ENCODE peak calls at places on chromosomes 5 and 9, in six cellular contexts. One of them, this sample, is unnamed. For H3K4me1, the result is how much of the 10 kb centered on the place peaks cover.

GRCh38 chr5:133595465-133595864 is 16.9 kb downstream of the FSTL4 start:
- DNase-seq in cardiac muscle cell: no peak
- DNase-seq in Panc1: no peak
- DNase-seq in mucosa of descending colon: no peak
- DNase-seq in esophagus squamous epithelium: no peak
- DNase-seq in kidney: no peak
- DNase-seq in this sample: no peak

GRCh38 chr5:141875022-141875740 is 3.0 kb downstream of the PCDH1 start:
- DNase-seq in Panc1: no peak
- DNase-seq in mucosa of descending colon: peak
- DNase-seq in kidney: no peak
- DNase-seq in cardiac muscle cell: no peak
- DNase-seq in esophagus squamous epithelium: no peak
- DNase-seq in this sample: no peak

GRCh38 chr9:114284316-114285060 is 38.4 kb upstream of the ORM1 start:
- DNase-seq in mucosa of descending colon: no peak
- DNase-seq in cardiac muscle cell: no peak
- DNase-seq in Panc1: no peak
- DNase-seq in kidney: peak
- DNase-seq in esophagus squamous epithelium: no peak
- DNase-seq in this sample: no peak

GRCh38 chr9:115992834-115993233 is 160.8 kb upstream of the PAPPA start:
- DNase-seq in kidney: no peak
- DNase-seq in Panc1: no peak
- DNase-seq in esophagus squamous epithelium: no peak
- DNase-seq in mucosa of descending colon: no peak
- DNase-seq in cardiac muscle cell: no peak
- DNase-seq in this sample: no peak

GRCh38 chr5:33441241-33441844 is 578 bp downstream of the TARS1 start:
- DNase-seq in esophagus squamous epithelium: no peak
- DNase-seq in kidney: no peak
- DNase-seq in mucosa of descending colon: peak
- DNase-seq in cardiac muscle cell: peak
- DNase-seq in Panc1: no peak
- DNase-seq in this sample: no peak

GRCh38 chr5:172624996-172625939 is 15.8 kb upstream of the NEURL1B start:
- DNase-seq in esophagus squamous epithelium: no peak
- DNase-seq in Panc1: no peak
- DNase-seq in mucosa of descending colon: no peak
- DNase-seq in kidney: no peak
- DNase-seq in cardiac muscle cell: no peak
- DNase-seq in this sample: no peak

GRCh38 chr5:160469156-160470144 is 47.8 kb downstream of the PTTG1 start:
- DNase-seq in kidney: no peak
- DNase-seq in cardiac muscle cell: no peak
- DNase-seq in esophagus squamous epithelium: no peak
- DNase-seq in mucosa of descending colon: no peak
- DNase-seq in Panc1: no peak
- DNase-seq in this sample: no peak

GRCh38 chr5:110727025-110727314 is 499 bp upstream of the TMEM232 start:
- DNase-seq in esophagus squamous epithelium: no peak
- DNase-seq in Panc1: no peak
- DNase-seq in mucosa of descending colon: no peak
- DNase-seq in kidney: no peak
- DNase-seq in cardiac muscle cell: no peak
- DNase-seq in this sample: no peak

GRCh38 chr9:26856413-26857032 is 36.1 kb downstream of the CAAP1 start:
- DNase-seq in Panc1: peak
- DNase-seq in esophagus squamous epithelium: no peak
- DNase-seq in cardiac muscle cell: peak
- DNase-seq in kidney: no peak
- DNase-seq in mucosa of descending colon: peak
- DNase-seq in this sample: peak

GRCh38 chr5:4198461-4198860 is 602.8 kb downstream of the IRX1 start:
- DNase-seq in cardiac muscle cell: no peak
- DNase-seq in mucosa of descending colon: no peak
- DNase-seq in esophagus squamous epithelium: no peak
- DNase-seq in kidney: no peak
- DNase-seq in Panc1: no peak
- DNase-seq in this sample: no peak

GRCh38 chr5:36854402-36855140 is 22.0 kb upstream of the NIPBL start:
- DNase-seq in cardiac muscle cell: no peak
- DNase-seq in mucosa of descending colon: no peak
- DNase-seq in esophagus squamous epithelium: no peak
- DNase-seq in kidney: no peak
- DNase-seq in Panc1: no peak
- DNase-seq in this sample: no peak

GRCh38 chr9:129610473-129611301 is 10.2 kb downstream of the C9orf50 start:
- DNase-seq in mucosa of descending colon: peak
- DNase-seq in esophagus squamous epithelium: no peak
- DNase-seq in cardiac muscle cell: peak
- DNase-seq in Panc1: no peak
- DNase-seq in kidney: peak
- DNase-seq in this sample: peak

DNA sequence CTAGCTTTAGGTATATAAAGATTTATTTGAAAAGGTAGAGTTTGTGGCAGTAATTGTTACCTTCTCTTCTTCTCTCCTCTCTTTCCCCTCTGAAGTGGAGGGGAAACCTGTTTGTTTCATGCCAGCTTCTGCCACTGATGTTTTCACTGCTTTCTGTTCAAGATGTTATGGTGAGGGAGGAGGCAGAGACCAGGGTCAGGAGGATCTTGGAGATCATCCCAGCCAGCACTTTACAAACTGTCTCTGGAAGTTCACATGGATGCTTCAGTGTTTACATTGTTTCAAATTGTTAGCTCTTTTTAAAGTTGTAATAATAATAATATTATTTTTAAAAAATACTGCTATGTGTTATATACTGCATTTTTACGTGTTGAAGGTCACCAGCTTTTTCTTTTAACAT is 25.4 kb downstream of the GALNT10 start:
- DNase-seq in cardiac muscle cell: no peak
- DNase-seq in mucosa of descending colon: no peak
- DNase-seq in esophagus squamous epithelium: no peak
- DNase-seq in kidney: no peak
- DNase-seq in Panc1: no peak
- DNase-seq in this sample: no peak
- H3K4me1 ChIP-seq in cardiac muscle cell: under half
- H3K4me1 ChIP-seq in mucosa of descending colon: under half
- H3K4me1 ChIP-seq in esophagus squamous epithelium: under half
- H3K4me1 ChIP-seq in kidney: under half
- H3K4me1 ChIP-seq in Panc1: under half
- H3K4me1 ChIP-seq in this sample: under half

GRCh38 chr9:3893519-3893918 is 367.7 kb upstream of the RFX3 start:
- DNase-seq in Panc1: no peak
- DNase-seq in esophagus squamous epithelium: no peak
- DNase-seq in mucosa of descending colon: peak
- DNase-seq in cardiac muscle cell: no peak
- DNase-seq in kidney: no peak
- DNase-seq in this sample: peak
- TF ChIP-seq CTCF in Panc1: no peak
- TF ChIP-seq CTCF in esophagus squamous epithelium: no peak
- TF ChIP-seq CTCF in mucosa of descending colon: no peak
- TF ChIP-seq CTCF in cardiac muscle cell: no peak
- TF ChIP-seq CTCF in kidney: no peak
- TF ChIP-seq CTCF in this sample: peak

GRCh38 chr9:17060450-17060849 is 74.4 kb upstream of the CNTLN start:
- DNase-seq in cardiac muscle cell: no peak
- DNase-seq in mucosa of descending colon: no peak
- DNase-seq in esophagus squamous epithelium: no peak
- DNase-seq in Panc1: no peak
- DNase-seq in kidney: no peak
- DNase-seq in this sample: no peak

GRCh38 chr9:17064558-17064957 is 70.3 kb upstream of the CNTLN start:
- DNase-seq in kidney: no peak
- DNase-seq in mucosa of descending colon: no peak
- DNase-seq in Panc1: no peak
- DNase-seq in esophagus squamous epithelium: no peak
- DNase-seq in cardiac muscle cell: peak
- DNase-seq in this sample: no peak

GRCh38 chr9:17065062-17065461 is 69.8 kb upstream of the CNTLN start:
- DNase-seq in esophagus squamous epithelium: no peak
- DNase-seq in cardiac muscle cell: peak
- DNase-seq in Panc1: no peak
- DNase-seq in kidney: peak
- DNase-seq in mucosa of descending colon: peak
- DNase-seq in this sample: no peak

GRCh38 chr9:17059465-17059864 is 75.4 kb upstream of the CNTLN start:
- DNase-seq in esophagus squamous epithelium: no peak
- DNase-seq in kidney: no peak
- DNase-seq in mucosa of descending colon: no peak
- DNase-seq in cardiac muscle cell: no peak
- DNase-seq in Panc1: no peak
- DNase-seq in this sample: no peak

GRCh38 chr9:17063535-17064135 is 71.2 kb upstream of the CNTLN start:
- DNase-seq in mucosa of descending colon: peak
- DNase-seq in cardiac muscle cell: peak
- DNase-seq in Panc1: peak
- DNase-seq in kidney: no peak
- DNase-seq in esophagus squamous epithelium: no peak
- DNase-seq in this sample: peak
- H3K4me3 ChIP-seq in mucosa of descending colon: no peak
- H3K4me3 ChIP-seq in cardiac muscle cell: no peak
- H3K4me3 ChIP-seq in Panc1: no peak
- H3K4me3 ChIP-seq in kidney: no peak
- H3K4me3 ChIP-seq in esophagus squamous epithelium: no peak
- H3K4me3 ChIP-seq in this sample: no peak

DNA sequence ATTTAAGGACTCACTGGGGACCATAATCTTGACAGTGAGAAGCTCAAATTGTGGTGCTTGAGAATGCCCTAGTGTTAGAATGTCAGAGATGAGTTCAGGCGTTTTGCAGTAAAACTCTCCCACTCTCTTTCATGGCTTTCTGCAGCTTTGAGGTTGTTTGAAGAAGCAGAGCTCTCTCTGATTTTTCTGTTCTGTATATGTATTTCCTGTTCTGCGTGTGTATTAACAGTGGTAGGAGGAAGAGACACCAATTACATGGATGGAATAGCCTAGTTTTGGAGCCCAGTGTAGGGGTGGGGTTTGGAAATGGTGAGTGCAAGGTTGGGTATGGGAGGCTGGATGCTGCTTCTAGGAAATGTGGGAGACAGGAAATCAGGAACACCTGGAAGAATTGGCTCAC is 12.4 kb downstream of the LARP1 start:
- DNase-seq in kidney: no peak
- DNase-seq in esophagus squamous epithelium: no peak
- DNase-seq in cardiac muscle cell: no peak
- DNase-seq in Panc1: no peak
- DNase-seq in mucosa of descending colon: no peak
- DNase-seq in this sample: no peak
- H3K4me1 ChIP-seq in kidney: under half
- H3K4me1 ChIP-seq in esophagus squamous epithelium: half or more
- H3K4me1 ChIP-seq in cardiac muscle cell: half or more
- H3K4me1 ChIP-seq in Panc1: half or more
- H3K4me1 ChIP-seq in mucosa of descending colon: under half
- H3K4me1 ChIP-seq in this sample: under half

GRCh38 chr9:112377684-112378344 is 2.1 kb upstream of the HSDL2 start:
- DNase-seq in Panc1: no peak
- DNase-seq in esophagus squamous epithelium: no peak
- DNase-seq in mucosa of descending colon: no peak
- DNase-seq in kidney: no peak
- DNase-seq in cardiac muscle cell: no peak
- DNase-seq in this sample: no peak
- TF ChIP-seq CTCF in Panc1: no peak
- TF ChIP-seq CTCF in esophagus squamous epithelium: no peak
- TF ChIP-seq CTCF in mucosa of descending colon: no peak
- TF ChIP-seq CTCF in kidney: no peak
- TF ChIP-seq CTCF in cardiac muscle cell: no peak
- TF ChIP-seq CTCF in this sample: no peak

GRCh38 chr5:119271758-119272730 is 83.8 kb upstream of the TNFAIP8 start:
- DNase-seq in Panc1: no peak
- DNase-seq in kidney: no peak
- DNase-seq in mucosa of descending colon: no peak
- DNase-seq in cardiac muscle cell: no peak
- DNase-seq in esophagus squamous epithelium: no peak
- DNase-seq in this sample: no peak
- H3K4me3 ChIP-seq in Panc1: no peak
- H3K4me3 ChIP-seq in kidney: no peak
- H3K4me3 ChIP-seq in mucosa of descending colon: no peak
- H3K4me3 ChIP-seq in cardiac muscle cell: no peak
- H3K4me3 ChIP-seq in esophagus squamous epithelium: no peak
- H3K4me3 ChIP-seq in this sample: no peak

This sample was measured in Caco-2.